ENCODE peak calls at places on chromosomes 4 and X, in nine cellular contexts. R is BJ, Z is osteocyte, N is brain microvascular endothelial cell, V is fibroblast of mammary gland, O is K562, M is MCF 10A, E is tibial artery, W is A549. F is an unnamed sample.

GRCh38 chr4:102627831-102628523 is 126.8 kb downstream of the NFKB1 start:
- DNase-seq in R (no peak), W (peak), Z (no peak), N (peak), M (peak), E (no peak), V (peak), O (peak), F (no peak)

GRCh38 chr4:1012031-1012739 is 759 bp downstream of the FGFRL1 start:
- DNase-seq in O (peak), V (no peak), N (no peak), W (no peak), E (no peak), R (no peak), Z (no peak), M (peak), F (no peak)

GRCh38 chr4:186758929-186759682 is 35.5 kb upstream of the FAT1 start:
- DNase-seq in W (no peak), M (no peak), E (no peak), R (no peak), V (no peak), O (peak), Z (no peak), N (no peak), F (no peak)

GRCh38 chrX:81489987-81490386 is 288.1 kb downstream of the SH3BGRL start:
- DNase-seq in R (no peak), N (no peak), O (no peak), E (no peak), W (no peak), M (peak), V (peak), Z (no peak), F (no peak)

GRCh38 chr4:55186123-55186522 is 60.7 kb upstream of the KDR start:
- DNase-seq in E (no peak), M (no peak), O (no peak), R (no peak), W (no peak), V (no peak), Z (no peak), N (no peak), F (no peak)

GRCh38 chrX:101377542-101377941 is 8.4 kb downstream of the BTK start:
- DNase-seq in E (no peak), Z (no peak), M (no peak), R (no peak), N (no peak), O (no peak), W (no peak), V (no peak), F (no peak)

GRCh38 chrX:22037911-22038537 is 5.9 kb downstream of the PHEX start:
- DNase-seq in E (no peak), O (no peak), N (no peak), W (no peak), M (no peak), R (no peak), V (no peak), Z (no peak), F (no peak)

GRCh38 chr4:152665691-152666410 is 13.9 kb downstream of the TMEM154 start:
- DNase-seq in M (no peak), O (no peak), E (no peak), V (no peak), N (no peak), W (no peak), Z (no peak), R (no peak), F (no peak)

GRCh38 chr4:128600996-128601857 is 208.3 kb upstream of the JADE1 start:
- DNase-seq in Z (no peak), N (peak), W (peak), M (peak), E (peak), O (peak), R (peak), V (peak), F (no peak)

GRCh38 chr4:141130947-141131545 is 2.2 kb downstream of the RNF150 start:
- DNase-seq in N (no peak), W (no peak), E (no peak), M (no peak), Z (no peak), O (no peak), R (no peak), V (no peak), F (no peak)

GRCh38 chrX:42089014-42089413 is 165.7 kb upstream of the CASK start:
- DNase-seq in Z (no peak), R (no peak), W (no peak), E (no peak), V (no peak), M (no peak), N (no peak), O (no peak), F (no peak)

GRCh38 chr4:120922390-120923200 is at the start of gene PRDM5:
- DNase-seq in Z (peak), W (peak), M (peak), R (no peak), O (no peak), V (peak), E (peak), N (peak), F (no peak)
- TF ChIP-seq CTCF in Z (peak), W (no peak), M (no peak), R (peak), O (no peak), V (peak), E (no peak), N (peak), F (no peak)

GRCh38 chr4:125314676-125315570 is at the start of gene FAT4:
- DNase-seq in N (peak), Z (peak), O (peak), V (peak), E (peak), W (peak), R (peak), M (peak), F (no peak)

GRCh38 chr4:125313989-125314602 is 659 bp upstream of the FAT4 start:
- DNase-seq in V (no peak), N (no peak), E (no peak), O (no peak), Z (no peak), W (no peak), M (peak), R (no peak), F (no peak)

GRCh38 chr4:125316391-125316780 is 1.6 kb downstream of the FAT4 start:
- DNase-seq in N (no peak), E (peak), W (peak), Z (no peak), M (peak), O (no peak), R (no peak), V (no peak), F (no peak)

GRCh38 chr4:125316781-125317525 is 2.2 kb downstream of the FAT4 start:
- DNase-seq in O (no peak), W (peak), M (peak), R (no peak), V (peak), Z (no peak), N (peak), E (peak), F (no peak)

GRCh38 chr4:125315571-125316390 is 1.0 kb downstream of the FAT4 start:
- DNase-seq in E (peak), W (peak), Z (peak), M (peak), V (peak), N (peak), R (no peak), O (no peak), F (no peak)
- TF ChIP-seq CTCF in E (no peak), W (no peak), Z (peak), M (no peak), V (no peak), N (peak), R (peak), O (no peak), F (no peak)

GRCh38 chr4:100311181-100311580 is 120.9 kb upstream of the DDIT4L start:
- DNase-seq in V (no peak), M (peak), O (no peak), W (no peak), E (no peak), Z (no peak), R (no peak), N (no peak), F (no peak)
- TF ChIP-seq CTCF in V (peak), M (no peak), O (no peak), W (no peak), E (no peak), Z (no peak), R (peak), N (peak), F (no peak)

GRCh38 chr4:189088783-189089182 is 851.9 kb upstream of the FRG1 start:
- DNase-seq in N (no peak), Z (no peak), V (no peak), E (no peak), O (no peak), M (no peak), R (no peak), W (no peak), F (no peak)

GRCh38 chr4:189087981-189088380 is 852.7 kb upstream of the FRG1 start:
- DNase-seq in M (no peak), N (no peak), E (no peak), V (no peak), W (no peak), R (no peak), Z (no peak), O (no peak), F (no peak)

GRCh38 chr4:189092596-189092995 is 848.1 kb upstream of the FRG1 start:
- DNase-seq in O (no peak), M (peak), N (peak), V (no peak), E (no peak), W (no peak), R (no peak), Z (no peak), F (no peak)

GRCh38 chr4:189084671-189085070 is 856.0 kb upstream of the FRG1 start:
- DNase-seq in N (no peak), M (peak), R (no peak), Z (no peak), V (no peak), W (no peak), O (no peak), E (no peak), F (no peak)

GRCh38 chr4:189090174-189090814 is 850.4 kb upstream of the FRG1 start:
- DNase-seq in E (no peak), M (peak), Z (no peak), O (no peak), V (peak), W (peak), R (no peak), N (peak), F (no peak)
- TF ChIP-seq CTCF in E (no peak), M (peak), Z (peak), O (no peak), V (peak), W (peak), R (peak), N (peak), F (no peak)

GRCh38 chr4:32112891-32113290 is 1392.7 kb downstream of the PCDH7 start:
- DNase-seq in N (no peak), Z (no peak), M (peak), E (no peak), O (no peak), V (no peak), R (no peak), W (no peak), F (no peak)
- TF ChIP-seq CTCF in N (no peak), Z (no peak), M (no peak), E (no peak), O (no peak), V (no peak), R (no peak), W (no peak), F (no peak)

GRCh38 chr4:16496501-16496900 is 270.2 kb upstream of the TAPT1 start:
- DNase-seq in M (peak), O (no peak), Z (no peak), N (peak), W (no peak), V (peak), E (no peak), R (no peak), F (no peak)
- TF ChIP-seq CTCF in M (no peak), O (no peak), Z (no peak), N (no peak), W (no peak), V (no peak), E (no peak), R (no peak), F (no peak)

GRCh38 chrX:11540532-11541377 is 125.0 kb downstream of the ARHGAP6 start:
- DNase-seq in O (no peak), N (no peak), R (no peak), E (no peak), V (no peak), M (no peak), W (no peak), Z (no peak), F (no peak)
- TF ChIP-seq CTCF in O (peak), N (peak), R (no peak), E (no peak), V (peak), M (no peak), W (no peak), Z (no peak), F (peak)

F was measured in CD14-positive monocyte.